ENCODE peak calls at places on chromosome 17, in four cellular contexts. One of them, this sample, is unnamed.

GRCh38 chr17:22310717-22311686 is 618.7 kb downstream of the KCNJ18 start:
- DNase-seq in GM23338: peak
- DNase-seq in hepatocyte: no peak
- DNase-seq in A673: no peak
- DNase-seq in this sample: no peak

GRCh38 chr17:20992416-20992815 is 50.4 kb downstream of the USP22 start:
- DNase-seq in A673: no peak
- DNase-seq in hepatocyte: no peak
- DNase-seq in GM23338: no peak
- DNase-seq in this sample: no peak

GRCh38 chr17:64061157-64061898 is 40.9 kb upstream of the ICAM2 start:
- DNase-seq in GM23338: no peak
- DNase-seq in A673: no peak
- DNase-seq in hepatocyte: no peak
- DNase-seq in this sample: no peak

GRCh38 chr17:70138309-70138865 is 30.9 kb upstream of the KCNJ2 start:
- DNase-seq in GM23338: no peak
- DNase-seq in hepatocyte: no peak
- DNase-seq in A673: no peak
- DNase-seq in this sample: peak

GRCh38 chr17:74972107-74972972 is at the start of gene HID1:
- DNase-seq in hepatocyte: peak
- DNase-seq in GM23338: peak
- DNase-seq in A673: peak
- DNase-seq in this sample: no peak

GRCh38 chr17:74605361-74605760 is 13.3 kb upstream of the CD300LD start:
- DNase-seq in A673: no peak
- DNase-seq in GM23338: no peak
- DNase-seq in hepatocyte: peak
- DNase-seq in this sample: peak

GRCh38 chr17:55496094-55496881 is 15.0 kb downstream of the SMIM36 start:
- DNase-seq in A673: peak
- DNase-seq in hepatocyte: peak
- DNase-seq in GM23338: no peak
- DNase-seq in this sample: peak

GRCh38 chr17:39096435-39097158 is 54.8 kb downstream of the PLXDC1 start:
- DNase-seq in GM23338: no peak
- DNase-seq in A673: no peak
- DNase-seq in hepatocyte: no peak
- DNase-seq in this sample: no peak

GRCh38 chr17:32769846-32770245 is 107.1 kb downstream of the MYO1D start:
- DNase-seq in hepatocyte: no peak
- DNase-seq in GM23338: peak
- DNase-seq in A673: no peak
- DNase-seq in this sample: no peak

GRCh38 chr17:10743316-10744009 is 13.6 kb upstream of the TMEM220 start:
- DNase-seq in hepatocyte: no peak
- DNase-seq in GM23338: no peak
- DNase-seq in A673: no peak
- DNase-seq in this sample: peak

GRCh38 chr17:32518856-32519768 is 32.3 kb downstream of the CDK5R1 start:
- DNase-seq in hepatocyte: peak
- DNase-seq in A673: peak
- DNase-seq in GM23338: peak
- DNase-seq in this sample: peak

GRCh38 chr17:15782809-15783208 is 50.7 kb downstream of the TBC1D26 start:
- DNase-seq in hepatocyte: no peak
- DNase-seq in A673: peak
- DNase-seq in GM23338: peak
- DNase-seq in this sample: peak

GRCh38 chr17:80498242-80498919 is 22.0 kb upstream of the NPTX1 start:
- DNase-seq in GM23338: no peak
- DNase-seq in A673: peak
- DNase-seq in hepatocyte: no peak
- DNase-seq in this sample: peak

GRCh38 chr17:11797803-11798202 is 199.5 kb downstream of the ZNF18 start:
- DNase-seq in A673: peak
- DNase-seq in GM23338: peak
- DNase-seq in hepatocyte: no peak
- DNase-seq in this sample: no peak

GRCh38 chr17:9146064-9146463 is 124.8 kb downstream of the NTN1 start:
- DNase-seq in GM23338: no peak
- DNase-seq in A673: no peak
- DNase-seq in hepatocyte: no peak
- DNase-seq in this sample: no peak

GRCh38 chr17:28206292-28206691 is 112.7 kb upstream of the TMEM97 start:
- DNase-seq in A673: no peak
- DNase-seq in hepatocyte: no peak
- DNase-seq in GM23338: no peak
- DNase-seq in this sample: no peak

GRCh38 chr17:61568219-61569072 is 22.6 kb downstream of the NACA2 start:
- DNase-seq in GM23338: no peak
- DNase-seq in A673: no peak
- DNase-seq in hepatocyte: peak
- DNase-seq in this sample: no peak

GRCh38 chr17:19447085-19447583 is 36.1 kb downstream of the RNF112 start:
- DNase-seq in GM23338: peak
- DNase-seq in hepatocyte: peak
- DNase-seq in A673: peak
- DNase-seq in this sample: peak

GRCh38 chr17:17151055-17151454 is 55.1 kb downstream of the PLD6 start:
- DNase-seq in hepatocyte: no peak
- DNase-seq in A673: peak
- DNase-seq in GM23338: no peak
- DNase-seq in this sample: peak

GRCh38 chr17:67492824-67493490 is 115.9 kb downstream of the PITPNC1 start:
- DNase-seq in GM23338: no peak
- DNase-seq in hepatocyte: no peak
- DNase-seq in A673: no peak
- DNase-seq in this sample: no peak

GRCh38 chr17:78735832-78736525 is 46.1 kb downstream of the CYTH1 start:
- DNase-seq in hepatocyte: peak
- DNase-seq in GM23338: no peak
- DNase-seq in A673: no peak
- DNase-seq in this sample: no peak

GRCh38 chr17:17719966-17720543 is 38.8 kb downstream of the RAI1 start:
- DNase-seq in GM23338: no peak
- DNase-seq in hepatocyte: no peak
- DNase-seq in A673: no peak
- DNase-seq in this sample: no peak

GRCh38 chr17:77306790-77307478 is 166.2 kb downstream of the SEC14L1 start:
- DNase-seq in GM23338: no peak
- DNase-seq in hepatocyte: peak
- DNase-seq in A673: no peak
- DNase-seq in this sample: no peak

DNA sequence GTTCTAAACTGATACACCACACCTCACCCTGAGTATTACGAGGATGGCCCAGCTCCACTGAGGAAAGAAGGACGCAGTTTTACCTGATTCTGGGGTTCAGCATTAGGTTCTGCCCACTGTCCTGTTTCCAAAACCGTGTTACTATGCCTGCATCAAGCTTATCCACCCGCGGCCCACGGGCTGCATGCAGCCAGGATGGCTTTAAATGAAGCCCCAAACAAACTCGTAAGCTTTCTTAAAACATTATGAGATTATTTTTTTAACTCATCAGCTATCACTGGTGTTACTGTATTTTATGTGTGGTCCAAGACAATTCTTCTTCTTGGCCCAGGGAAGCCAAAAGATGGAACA is 4.0 kb upstream of the CD300LG start:
- DNase-seq in A673: no peak
- DNase-seq in GM23338: no peak
- DNase-seq in hepatocyte: no peak
- DNase-seq in this sample: no peak
- H3K27ac ChIP-seq in A673: no peak
- H3K27ac ChIP-seq in GM23338: no peak
- H3K27ac ChIP-seq in hepatocyte: no peak
- H3K27ac ChIP-seq in this sample: no peak

GRCh38 chr17:36547776-36548175 is 3.1 kb downstream of the GGNBP2 start:
- DNase-seq in hepatocyte: no peak
- DNase-seq in GM23338: no peak
- DNase-seq in A673: no peak
- DNase-seq in this sample: no peak
- H3K4me3 ChIP-seq in hepatocyte: peak
- H3K4me3 ChIP-seq in GM23338: peak
- H3K4me3 ChIP-seq in A673: peak
- H3K4me3 ChIP-seq in this sample: peak

DNA sequence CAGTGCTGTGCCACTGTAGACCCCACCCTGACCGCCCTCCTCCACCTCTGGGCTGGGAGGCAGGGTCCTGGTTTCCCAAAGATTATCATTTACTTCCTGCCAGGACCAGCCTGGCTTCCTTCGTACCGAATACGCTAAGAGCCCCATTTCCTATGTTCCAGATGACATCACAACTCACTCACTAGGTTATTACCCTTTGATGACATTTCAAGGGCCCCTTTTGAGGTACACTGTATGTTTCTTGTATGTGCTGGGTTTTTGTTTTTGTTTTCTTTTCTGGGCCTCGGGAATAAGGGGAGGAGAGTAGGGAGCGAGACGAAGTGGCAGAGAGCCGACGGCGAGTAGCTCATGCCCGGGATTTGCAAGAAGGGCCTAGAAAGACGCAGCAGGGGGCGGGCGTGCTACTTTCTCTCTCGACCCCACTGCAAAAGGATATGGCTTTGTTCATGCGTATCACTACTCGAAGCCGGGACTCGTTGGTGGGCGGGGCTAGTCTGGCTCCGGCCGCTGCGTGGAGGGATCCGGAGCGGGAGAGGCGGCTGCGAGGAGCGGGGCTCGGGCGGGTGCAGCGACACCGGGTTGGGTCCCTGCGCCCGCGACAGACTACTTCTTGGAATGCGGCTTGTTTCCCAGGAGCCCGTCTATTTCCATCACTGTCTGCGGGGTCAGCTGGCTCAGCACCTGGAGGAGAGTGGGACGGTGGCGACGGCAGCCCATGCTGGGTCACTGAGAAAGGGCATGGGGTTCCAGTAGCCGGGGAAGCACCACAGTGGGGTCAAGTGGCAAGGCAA is 6.6 kb upstream of the RNF227 start:
- DNase-seq in hepatocyte: peak
- DNase-seq in GM23338: peak
- DNase-seq in A673: peak
- DNase-seq in this sample: peak
- TF ChIP-seq EZH2 in hepatocyte: no peak
- TF ChIP-seq EZH2 in GM23338: peak
- TF ChIP-seq EZH2 in A673: no peak
- TF ChIP-seq EZH2 in this sample: no peak

DNA sequence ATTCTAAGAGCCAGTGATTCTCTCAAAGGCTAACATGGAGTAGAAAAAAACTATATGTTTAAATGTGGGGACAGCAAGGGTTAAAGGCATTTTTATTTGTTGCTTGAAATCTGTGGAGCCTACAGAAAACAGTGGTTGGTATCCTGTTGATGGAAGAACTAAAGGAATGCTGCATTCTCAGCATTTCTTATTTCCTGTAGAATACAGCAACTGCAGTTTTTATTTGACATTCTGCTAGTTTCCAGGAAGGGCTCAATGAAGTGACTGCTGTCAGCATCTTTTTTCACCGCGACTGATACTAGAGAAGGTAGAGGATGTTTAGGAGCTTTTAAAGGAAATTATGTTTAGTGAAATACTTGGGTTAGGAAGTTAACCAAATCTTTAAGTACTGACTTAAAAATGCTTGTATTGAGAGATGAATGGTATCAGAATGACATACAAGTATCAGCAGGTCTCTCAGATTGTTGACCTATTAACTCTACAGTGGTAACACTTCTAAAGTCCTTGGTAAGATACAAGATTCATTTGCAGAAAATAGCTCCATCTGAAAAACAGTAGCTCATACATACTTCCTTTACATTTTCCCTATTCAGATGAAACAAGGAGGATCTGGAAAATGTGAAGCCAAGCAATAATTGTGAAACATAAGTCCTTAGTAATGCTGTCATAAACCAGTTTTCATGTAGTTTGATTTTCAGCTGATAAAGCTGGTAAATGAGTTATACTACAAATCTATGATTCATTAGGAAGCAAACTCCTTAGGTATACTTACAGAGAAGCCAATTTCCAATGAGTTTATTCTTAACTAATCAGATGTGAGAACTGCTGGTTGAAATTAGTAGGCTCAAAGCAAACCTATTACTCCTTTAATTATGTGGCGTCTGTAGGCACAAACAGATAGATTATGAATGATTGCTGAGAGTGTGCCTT is 15.2 kb downstream of the CLTC start:
- DNase-seq in GM23338: peak
- DNase-seq in A673: peak
- DNase-seq in hepatocyte: no peak
- DNase-seq in this sample: no peak
- H3K27ac ChIP-seq in GM23338: no peak
- H3K27ac ChIP-seq in A673: peak
- H3K27ac ChIP-seq in hepatocyte: peak
- H3K27ac ChIP-seq in this sample: no peak

GRCh38 chr17:1765576-1765975 is 3.7 kb downstream of the SERPINF1 start:
- DNase-seq in GM23338: no peak
- DNase-seq in hepatocyte: no peak
- DNase-seq in A673: no peak
- DNase-seq in this sample: no peak

GRCh38 chr17:1764274-1764673 is 2.4 kb downstream of the SERPINF1 start:
- DNase-seq in hepatocyte: peak
- DNase-seq in A673: no peak
- DNase-seq in GM23338: no peak
- DNase-seq in this sample: peak

GRCh38 chr17:1766382-1767135 is 4.7 kb downstream of the SERPINF1 start:
- DNase-seq in A673: no peak
- DNase-seq in GM23338: no peak
- DNase-seq in hepatocyte: no peak
- DNase-seq in this sample: no peak

GRCh38 chr17:1762233-1762905 is 509 bp downstream of the SERPINF1 start:
- DNase-seq in A673: no peak
- DNase-seq in GM23338: peak
- DNase-seq in hepatocyte: no peak
- DNase-seq in this sample: peak

GRCh38 chr17:1762906-1763829 is 1.3 kb downstream of the SERPINF1 start:
- DNase-seq in GM23338: peak
- DNase-seq in hepatocyte: peak
- DNase-seq in A673: peak
- DNase-seq in this sample: peak
- H3K4me3 ChIP-seq in GM23338: peak
- H3K4me3 ChIP-seq in hepatocyte: peak
- H3K4me3 ChIP-seq in A673: peak
- H3K4me3 ChIP-seq in this sample: peak

This sample was measured in fibroblast of lung.